ENCODE peak calls at places on chromosomes 1 and 21, in four cellular contexts. N, T, E and D are unnamed samples.

GRCh38 chr1:198890531-198890930 is 251.7 kb downstream of the PTPRC start:
- DNase-seq in T (peak; percentile 39), E (no peak), N (no peak), D (no peak)

GRCh38 chr1:16226129-16226494 is 10.9 kb downstream of the CPLANE2 start:
- DNase-seq in T (no peak), N (no peak), E (no peak), D (no peak)

GRCh38 chr1:234960722-234961467 is 167.7 kb downstream of the TOMM20 start:
- DNase-seq in E (peak; percentile 81), N (peak; percentile 59), T (peak; percentile 85), D (no peak)

GRCh38 chr1:66996018-66996682 is 57.8 kb downstream of the SLC35D1 start:
- DNase-seq in E (peak; percentile 76), T (peak; percentile 82), N (no peak), D (peak; percentile 39)

GRCh38 chr1:207898836-207899235 is 12.1 kb downstream of the CD34 start:
- DNase-seq in T (no peak), E (no peak), N (no peak), D (no peak)

GRCh38 chr1:91791103-91791502 is 94.8 kb downstream of the TGFBR3 start:
- DNase-seq in E (peak; percentile 28), T (no peak), N (no peak), D (no peak)

GRCh38 chr21:37220433-37220980 is 46.6 kb downstream of the VPS26C start:
- DNase-seq in T (peak; percentile 57), E (no peak), N (no peak), D (no peak)

GRCh38 chr1:216175714-216176113 is 247.5 kb downstream of the USH2A start:
- DNase-seq in T (no peak), E (no peak), N (no peak), D (no peak)

GRCh38 chr1:233367057-233367759 is 39.7 kb downstream of the MAP3K21 start:
- DNase-seq in N (no peak), T (no peak), E (no peak), D (no peak)

GRCh38 chr1:35298464-35298863 is 30.0 kb downstream of the ZMYM4 start:
- DNase-seq in N (no peak), E (peak; percentile 48), T (peak; percentile 62), D (no peak)

GRCh38 chr1:101240041-101240430 is 3.2 kb downstream of the S1PR1 start:
- DNase-seq in E (no peak), T (no peak), N (no peak), D (no peak)

GRCh38 chr1:203186446-203187305 is at the start of gene CHI3L1:
- DNase-seq in N (no peak), E (no peak), T (peak; percentile 75), D (no peak)

GRCh38 chr1:193740762-193741161 is 554.3 kb upstream of the B3GALT2 start:
- DNase-seq in T (no peak), E (no peak), N (no peak), D (no peak)

GRCh38 chr1:218537131-218537904 is 192.2 kb downstream of the TGFB2 start:
- DNase-seq in T (peak; percentile 73), N (no peak), E (no peak), D (peak; percentile 54)

GRCh38 chr1:15328785-15329480 is 80.8 kb upstream of the EFHD2 start:
- DNase-seq in E (peak; percentile 45), N (peak; percentile 81), T (peak; percentile 94), D (no peak)

GRCh38 chr1:203156280-203156679 is 19.3 kb downstream of the MYBPH start:
- DNase-seq in E (no peak), N (no peak), T (no peak), D (no peak)

GRCh38 chr21:44306926-44307687 is 7.3 kb downstream of the PFKL start:
- DNase-seq in T (no peak), N (no peak), E (no peak), D (no peak)

GRCh38 chr1:245067257-245067656 is 87.5 kb upstream of the KIF26B start:
- DNase-seq in T (peak; percentile 32), E (no peak), N (no peak), D (no peak)

GRCh38 chr21:42423197-42423675 is 19.5 kb downstream of the UBASH3A start:
- DNase-seq in T (no peak), E (no peak), N (no peak), D (no peak)

GRCh38 chr1:202701200-202701599 is 9.1 kb downstream of the SYT2 start:
- DNase-seq in E (no peak), T (no peak), N (no peak), D (no peak)

GRCh38 chr1:214718724-214719123 is 115.7 kb downstream of the CENPF start:
- DNase-seq in E (no peak), N (no peak), T (peak; percentile 5), D (no peak)
- H3K4me3 ChIP-seq in E (no peak overlapping the region), N (no peak overlapping the region), T (no peak overlapping the region), D (no peak overlapping the region)

GRCh38 chr21:31475223-31475622 is 131.2 kb upstream of the TIAM1 start:
- DNase-seq in E (no peak), T (no peak), N (no peak), D (no peak)

GRCh38 chr21:31473685-31474345 is 129.8 kb upstream of the TIAM1 start:
- DNase-seq in N (no peak), E (no peak), T (peak; percentile 4), D (no peak)

GRCh38 chr21:31479222-31479621 is 135.2 kb upstream of the TIAM1 start:
- DNase-seq in T (no peak), E (no peak), N (no peak), D (no peak)

GRCh38 chr21:31479714-31480113 is 135.7 kb upstream of the TIAM1 start:
- DNase-seq in N (no peak), T (no peak), E (no peak), D (no peak)

GRCh38 chr21:31476551-31477120 is 132.6 kb upstream of the TIAM1 start:
- DNase-seq in N (no peak), E (no peak), T (peak; percentile 42), D (no peak)
- TF ChIP-seq CTCF in N (peak; percentile 38), E (no peak), T (peak; percentile 37), D (no peak)

GRCh38 chr1:113784104-113784779 is 25.0 kb upstream of the PHTF1 start:
- DNase-seq in E (no peak), T (no peak), N (no peak), D (no peak)
- H3K4me3 ChIP-seq in E (no peak overlapping the region), T (no peak overlapping the region), N (no peak overlapping the region), D (no peak overlapping the region)

GRCh38 chr1:247833601-247834000 is 8.1 kb downstream of the OR11L1 start:
- DNase-seq in N (no peak), E (no peak), T (no peak), D (no peak)
- TF ChIP-seq CTCF in N (no peak), E (no peak), T (no peak), D (no peak)